ENCODE peak calls at places on chromosomes 1 and 21, in four cellular contexts. K, S, J and G are unnamed samples.
A peak's percentile ranks its signal among the peaks of the same experiment; 100 is the strongest.

GRCh38 chr21:37292041-37292440 is 24.9 kb upstream of the VPS26C start:
- DNase-seq in K (no peak), S (no peak), J (no peak), G (no peak)

GRCh38 chr1:63012339-63012738 is 228.4 kb downstream of the ATG4C start:
- DNase-seq in K (peak; percentile 9), S (no peak), J (no peak), G (no peak)

GRCh38 chr1:211683396-211684297 is 8.2 kb upstream of the NEK2 start:
- DNase-seq in K (no peak), S (no peak), J (no peak), G (no peak)

GRCh38 chr21:42568377-42568776 is 54.7 kb downstream of the SLC37A1 start:
- DNase-seq in K (no peak), S (no peak), J (peak; percentile 7), G (no peak)

GRCh38 chr1:167060141-167061072 is 29.8 kb downstream of the GPA33 start:
- DNase-seq in K (no peak), S (no peak), J (no peak), G (no peak)

GRCh38 chr1:63063367-63063766 is 259.0 kb upstream of the FOXD3 start:
- DNase-seq in K (no peak), S (peak; percentile 23), J (no peak), G (no peak)

GRCh38 chr1:223298706-223299105 is 65.3 kb downstream of the SUSD4 start:
- DNase-seq in K (no peak), S (no peak), J (no peak), G (no peak)

GRCh38 chr1:99992044-99992722 is 22.4 kb downstream of the SLC35A3 start:
- DNase-seq in K (no peak), S (no peak), J (no peak), G (no peak)

GRCh38 chr1:2447274-2448097 is 28.6 kb upstream of the PLCH2 start:
- DNase-seq in K (no peak), S (no peak), J (no peak), G (no peak)

GRCh38 chr1:89065077-89065868 is at the start of gene GBP1:
- DNase-seq in K (peak; percentile 57), S (no peak), J (no peak), G (no peak)

GRCh38 chr1:240293706-240294105 is 202.0 kb downstream of the FMN2 start:
- DNase-seq in K (no peak), S (no peak), J (no peak), G (no peak)

GRCh38 chr1:54940027-54940426 is 40.4 kb upstream of the TMEM61 start:
- DNase-seq in K (no peak), S (no peak), J (no peak), G (no peak)

GRCh38 chr1:96660503-96660902 is 61.1 kb upstream of the PTBP2 start:
- DNase-seq in K (no peak), S (no peak), J (no peak), G (no peak)

GRCh38 chr1:236129315-236129714 is 13.0 kb upstream of the GPR137B start:
- DNase-seq in K (no peak), S (no peak), J (no peak), G (no peak)

GRCh38 chr1:24536391-24536840 is 19.5 kb upstream of the NCMAP start:
- DNase-seq in K (no peak), S (peak; percentile 60), J (peak; percentile 75), G (peak; percentile 37)

GRCh38 chr21:36535618-36536241 is 55.8 kb upstream of the CLDN14 start:
- DNase-seq in K (no peak), S (no peak), J (no peak), G (peak; percentile 78)

GRCh38 chr1:202235856-202236837 is 42.5 kb downstream of the LGR6 start:
- DNase-seq in K (peak; percentile 36), S (peak; percentile 76), J (peak; percentile 75), G (no peak)

GRCh38 chr21:31848339-31848985 is 24.4 kb upstream of the HUNK start:
- DNase-seq in K (no peak), S (no peak), J (no peak), G (no peak)

GRCh38 chr1:72516264-72516663 is 233.9 kb upstream of the NEGR1 start:
- DNase-seq in K (no peak), S (no peak), J (no peak), G (no peak)

GRCh38 chr21:43731476-43731875 is 12.5 kb downstream of the PDXK start:
- DNase-seq in K (no peak), S (peak; percentile 49), J (no peak), G (no peak)

GRCh38 chr1:171267391-171267790 is 19.1 kb downstream of the FMO1 start:
- DNase-seq in K (no peak), S (no peak), J (no peak), G (no peak)

GRCh38 chr1:27364696-27365371 is 1.9 kb downstream of the MAP3K6 start:
- DNase-seq in K (no peak), S (peak; percentile 25), J (no peak), G (no peak)

GRCh38 chr1:61056674-61057439 is 25.5 kb upstream of the NFIA start:
- DNase-seq in K (peak; percentile 55), S (peak; percentile 76), J (peak; percentile 74), G (no peak)

GRCh38 chr21:38380391-38381137 is 117.7 kb downstream of the ERG start:
- DNase-seq in K (no peak), S (no peak), J (no peak), G (no peak)

GRCh38 chr21:15520811-15521643 is 208.8 kb upstream of the USP25 start:
- DNase-seq in K (no peak), S (no peak), J (no peak), G (no peak)

GRCh38 chr1:114195819-114196218 is 42.1 kb upstream of the SYT6 start:
- DNase-seq in K (no peak), S (no peak), J (no peak), G (no peak)

GRCh38 chr1:61742620-61743431 is 546 bp downstream of the PATJ start:
- DNase-seq in K (peak; percentile 55), S (peak; percentile 48), J (peak; percentile 42), G (no peak)

GRCh38 chr1:106910798-106911197 is 145.7 kb upstream of the PRMT6 start:
- DNase-seq in K (no peak), S (no peak), J (no peak), G (no peak)

GRCh38 chr1:160838876-160839275 is 23.8 kb downstream of the CD244 start:
- DNase-seq in K (no peak), S (no peak), J (no peak), G (no peak)

GRCh38 chr1:232880354-232880753 is 70.1 kb upstream of the NTPCR start:
- DNase-seq in K (no peak), S (peak; percentile 37), J (peak; percentile 53), G (no peak)

GRCh38 chr1:205067031-205067430 is 17.2 kb downstream of the TMEM81 start:
- DNase-seq in K (no peak), S (no peak), J (no peak), G (no peak)

GRCh38 chr1:156657161-156657970 is 15.4 kb downstream of the BCAN start:
- DNase-seq in K (peak; percentile 77), S (peak; percentile 79), J (peak; percentile 83), G (no peak)

GRCh38 chr1:22417466-22417865 is 34.2 kb upstream of the ZBTB40 start:
- DNase-seq in K (no peak), S (no peak), J (no peak), G (no peak)

GRCh38 chr1:225811622-225812487 is 1.9 kb downstream of the EPHX1 start:
- DNase-seq in K (no peak), S (peak; percentile 62), J (peak; percentile 27), G (no peak)

GRCh38 chr1:11134352-11135266 is 34.9 kb upstream of the EXOSC10 start:
- DNase-seq in K (no peak), S (no peak), J (no peak), G (no peak)

GRCh38 chr1:224589006-224589405 is 27.1 kb upstream of the CNIH3 start:
- DNase-seq in K (no peak), S (no peak), J (no peak), G (no peak)

DNA sequence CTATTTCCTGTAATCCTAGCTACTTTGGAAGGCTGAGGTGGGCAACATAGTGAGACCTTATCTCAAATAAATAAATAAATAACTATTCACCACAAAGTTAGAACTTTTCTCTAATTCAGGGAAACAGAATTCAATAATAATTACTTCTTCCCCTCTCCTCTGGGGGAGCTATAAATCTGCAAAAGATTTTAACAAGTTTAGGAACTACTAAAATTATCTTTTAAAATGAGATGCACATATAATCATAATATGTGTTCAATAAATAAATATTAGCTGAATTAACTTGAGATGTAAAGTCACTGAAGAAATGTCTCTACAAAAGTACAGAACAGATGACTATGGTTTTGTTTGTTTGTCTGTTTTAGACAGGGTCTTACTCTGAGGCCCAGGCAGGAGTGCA is 14.1 kb downstream of the WDR47 start:
- DNase-seq in K (no peak), S (no peak), J (no peak), G (no peak)
- TF ChIP-seq CTCF in K (no peak), S (no peak), J (no peak), G (peak; percentile 20)

GRCh38 chr1:39689635-39690034 is 1.6 kb downstream of the HPCAL4 start:
- DNase-seq in K (no peak), S (no peak), J (no peak), G (no peak)

GRCh38 chr1:39692152-39693064 is 1.2 kb upstream of the HPCAL4 start:
- DNase-seq in K (no peak), S (no peak), J (peak; percentile 15), G (no peak)

GRCh38 chr1:39691383-39692151 is at the start of gene HPCAL4:
- DNase-seq in K (peak; percentile 89), S (peak; percentile 94), J (peak; percentile 92), G (peak; percentile 47)

GRCh38 chr1:39690225-39690624 is 1.0 kb downstream of the HPCAL4 start:
- DNase-seq in K (no peak), S (no peak), J (no peak), G (no peak)

DNA sequence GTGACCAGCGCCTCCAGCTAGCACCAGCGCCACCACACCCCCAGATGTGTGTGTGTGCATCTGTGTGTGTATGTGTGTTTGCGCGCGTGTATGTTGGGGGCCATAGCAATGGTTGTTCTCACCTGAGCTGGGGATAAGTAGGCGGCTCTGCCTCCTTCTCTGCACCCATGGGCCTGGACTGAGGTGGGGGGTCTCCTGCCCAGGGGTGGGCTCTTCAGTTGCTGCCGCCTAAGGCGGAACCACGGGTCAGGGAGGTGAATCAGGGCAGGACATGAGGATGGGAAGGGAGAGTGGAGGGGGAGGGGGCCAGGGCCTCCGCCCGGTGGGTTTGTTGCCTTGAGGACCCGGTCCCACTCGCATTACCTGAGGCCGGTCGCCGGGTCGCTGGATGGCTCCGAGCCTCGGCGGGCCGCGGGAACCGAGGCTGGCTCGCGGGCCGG is 270 bp downstream of the HPCAL4 start:
- DNase-seq in K (no peak), S (no peak), J (no peak), G (no peak)
- H3K4me3 ChIP-seq in K (peak overlapping the region; percentile 42), S (peak overlapping the region; percentile 41), J (peak overlapping the region; percentile 29), G (peak overlapping the region; percentile 20)

GRCh38 chr1:220453371-220453770 is 74.6 kb upstream of the MARK1 start:
- DNase-seq in K (no peak), S (no peak), J (no peak), G (no peak)

GRCh38 chr1:220455559-220455958 is 72.4 kb upstream of the MARK1 start:
- DNase-seq in K (no peak), S (no peak), J (no peak), G (no peak)

GRCh38 chr1:220451541-220451940 is 76.4 kb upstream of the MARK1 start:
- DNase-seq in K (no peak), S (no peak), J (no peak), G (no peak)

GRCh38 chr1:220450927-220451326 is 77.0 kb upstream of the MARK1 start:
- DNase-seq in K (no peak), S (no peak), J (no peak), G (no peak)

GRCh38 chr1:220454155-220454777 is 73.7 kb upstream of the MARK1 start:
- DNase-seq in K (no peak), S (no peak), J (no peak), G (no peak)
- TF ChIP-seq CTCF in K (no peak), S (no peak), J (peak; percentile 30), G (peak; percentile 27)

GRCh38 chr1:87089070-87089736 is 174.8 kb downstream of the HS2ST1 start:
- DNase-seq in K (no peak), S (no peak), J (no peak), G (no peak)
- H3K4me3 ChIP-seq in K (no peak overlapping the region), S (no peak overlapping the region), J (no peak overlapping the region), G (no peak overlapping the region)